ENCODE peak calls at places on chromosomes 1 and 21, in nine cellular contexts. V is stimulated activated CD4-positive, alpha-beta T cell treated with anti-CD3 and anti-CD28 coated beads, Interleukin-4, amount 100 ng/mL, for 4 hours; S is upper lobe of right lung; X is ureter; O is activated CD8-positive, alpha-beta memory T cell treated with anti-CD3 and anti-CD28 coated beads, Interleukin-2, amount 50 U/mL, for 48 hours; N is AG08395; P is neural progenitor cell; R is NCI-H748 treated with DMSO at 0.1 percent for 48 hours; I is NCI-H1048. D is an unnamed sample.

GRCh38 chr1:119394085-119394484 is 20.9 kb upstream of the HSD3B2 start:
- DNase-seq in S (no peak), N (no peak), P (no peak), O (no peak), R (no peak), X (no peak), V (no peak), I (no peak), D (no peak)

GRCh38 chr1:13710097-13710496 is 10.1 kb downstream of the PRDM2 start:
- DNase-seq in V (no peak), I (no peak), O (no peak), R (no peak), N (no peak), S (no peak), P (no peak), X (no peak), D (no peak)

GRCh38 chr1:13714851-13715250 is 14.9 kb downstream of the PRDM2 start:
- DNase-seq in I (no peak), O (no peak), N (no peak), X (no peak), P (no peak), S (no peak), R (no peak), V (no peak), D (no peak)

GRCh38 chr1:19067187-19067911 is 110.9 kb upstream of the IFFO2 start:
- DNase-seq in P (peak), N (no peak), X (no peak), V (no peak), S (no peak), R (no peak), O (no peak), I (no peak), D (peak)

GRCh38 chr21:45506241-45506817 is 35.9 kb downstream of the SLC19A1 start:
- DNase-seq in I (no peak), O (no peak), R (no peak), N (no peak), V (no peak), S (peak), P (no peak), X (no peak), D (no peak)

GRCh38 chr1:56493826-56494225 is 85.5 kb downstream of the PLPP3 start:
- DNase-seq in R (no peak), V (no peak), O (no peak), S (no peak), N (no peak), X (no peak), I (no peak), P (no peak), D (no peak)

GRCh38 chr1:99548924-99549605 is 96.8 kb upstream of the PALMD start:
- DNase-seq in O (no peak), V (no peak), N (no peak), I (no peak), X (no peak), R (no peak), P (no peak), S (no peak), D (peak)

GRCh38 chr1:47196622-47197021 is 6.8 kb upstream of the PDZK1IP1 start:
- DNase-seq in S (peak), R (no peak), P (no peak), X (no peak), V (no peak), O (no peak), I (no peak), N (no peak), D (no peak)

GRCh38 chr1:233738396-233738795 is 124.5 kb downstream of the KCNK1 start:
- DNase-seq in N (no peak), P (no peak), V (no peak), X (no peak), O (no peak), I (no peak), S (no peak), R (no peak), D (no peak)

GRCh38 chr21:41871302-41872030 is 7.7 kb downstream of the PRDM15 start:
- DNase-seq in S (no peak), R (no peak), O (no peak), N (no peak), V (no peak), P (no peak), I (no peak), X (no peak), D (no peak)

GRCh38 chr1:68116643-68117235 is 66.3 kb upstream of the DIRAS3 start:
- DNase-seq in O (peak), P (peak), R (peak), I (peak), X (peak), S (no peak), V (peak), N (peak), D (peak)

GRCh38 chr1:3821004-3821933 is 25.0 kb upstream of the LRRC47 start:
- DNase-seq in R (no peak), O (no peak), P (no peak), V (no peak), S (peak), N (no peak), I (no peak), X (no peak), D (no peak)

GRCh38 chr21:24259241-24259640 is 1348.0 kb downstream of the MRPL39 start:
- DNase-seq in P (no peak), X (no peak), S (no peak), R (no peak), N (no peak), V (no peak), O (no peak), I (no peak), D (peak)

GRCh38 chr1:116504308-116505156 is 66.3 kb downstream of the CD58 start:
- DNase-seq in R (no peak), N (peak), O (peak), S (peak), X (peak), I (no peak), P (no peak), V (peak), D (peak)

GRCh38 chr21:14070049-14070893 is 140.5 kb downstream of the LIPI start:
- DNase-seq in I (no peak), P (no peak), S (no peak), R (no peak), N (no peak), O (no peak), V (no peak), X (no peak), D (no peak)

GRCh38 chr1:32988665-32989064 is 24.1 kb upstream of the RNF19B start:
- DNase-seq in R (no peak), O (no peak), X (no peak), N (no peak), V (no peak), I (no peak), P (no peak), S (peak), D (peak)

GRCh38 chr1:2258996-2259395 is 30.9 kb downstream of the SKI start:
- DNase-seq in V (peak), O (peak), X (no peak), R (no peak), I (no peak), P (no peak), N (no peak), S (no peak), D (no peak)

GRCh38 chr1:15000671-15001070 is 152.9 kb upstream of the TMEM51 start:
- DNase-seq in V (no peak), R (no peak), P (no peak), I (no peak), O (no peak), S (no peak), N (no peak), X (no peak), D (no peak)

GRCh38 chr1:147626304-147626703 is 44.0 kb downstream of the ACP6 start:
- DNase-seq in O (no peak), R (no peak), S (no peak), P (no peak), V (no peak), X (no peak), N (no peak), I (no peak), D (no peak)

GRCh38 chr1:230127105-230128054 is 60.3 kb downstream of the GALNT2 start:
- DNase-seq in I (no peak), N (no peak), P (peak), O (no peak), X (no peak), R (peak), V (peak), S (no peak), D (no peak)

GRCh38 chr21:38903578-38904193 is 98.0 kb downstream of the ETS2 start:
- DNase-seq in O (no peak), I (no peak), R (no peak), S (no peak), P (peak), N (no peak), X (peak), V (no peak), D (no peak)

GRCh38 chr1:71621785-71622184 is 541.0 kb upstream of the ZRANB2 start:
- DNase-seq in P (no peak), N (peak), S (no peak), V (no peak), O (no peak), I (no peak), R (no peak), X (no peak), D (peak)

GRCh38 chr1:16109571-16109970 is 36.1 kb upstream of the FAM131C start:
- DNase-seq in O (no peak), P (no peak), X (no peak), V (no peak), S (no peak), I (no peak), R (no peak), N (no peak), D (no peak)

GRCh38 chr21:25639922-25640670 is 1.0 kb downstream of the JAM2 start:
- DNase-seq in N (peak), R (peak), I (no peak), S (no peak), X (no peak), P (peak), O (peak), V (peak), D (peak)

GRCh38 chr1:191752342-191752741 is 405.9 kb upstream of the RGS18 start:
- DNase-seq in R (no peak), I (no peak), N (no peak), P (no peak), X (no peak), S (no peak), O (no peak), V (no peak), D (no peak)

GRCh38 chr1:50610563-50610962 is 187.3 kb upstream of the DMRTA2 start:
- DNase-seq in P (peak), I (no peak), X (no peak), R (peak), N (no peak), V (no peak), S (no peak), O (no peak), D (no peak)

GRCh38 chr1:178143730-178144343 is 49.9 kb downstream of the RASAL2 start:
- DNase-seq in V (no peak), N (no peak), P (no peak), R (no peak), I (no peak), S (no peak), O (no peak), X (no peak), D (peak)

GRCh38 chr1:236338096-236338495 is 56.0 kb upstream of the EDARADD start:
- DNase-seq in P (no peak), V (no peak), S (no peak), X (no peak), N (peak), O (no peak), I (no peak), R (no peak), D (no peak)

GRCh38 chr21:15730484-15731242 is 881 bp downstream of the USP25 start:
- DNase-seq in R (no peak), O (peak), I (peak), S (no peak), P (no peak), V (no peak), X (no peak), N (no peak), D (no peak)

GRCh38 chr1:156368889-156369684 is at the start of gene RHBG:
- DNase-seq in V (no peak), X (peak), S (peak), O (no peak), P (peak), R (peak), I (no peak), N (no peak), D (peak)

GRCh38 chr1:231690072-231690471 is 63.5 kb downstream of the DISC1 start:
- DNase-seq in I (no peak), R (no peak), V (no peak), N (no peak), X (no peak), S (no peak), P (peak), O (no peak), D (no peak)

GRCh38 chr1:175220853-175221547 is 28.4 kb upstream of the KIAA0040 start:
- DNase-seq in P (peak), N (no peak), V (no peak), R (no peak), S (no peak), I (no peak), O (no peak), X (no peak), D (no peak)

GRCh38 chr1:225677350-225678124 is 24.6 kb upstream of the ENAH start:
- DNase-seq in P (peak), O (no peak), N (no peak), V (no peak), X (no peak), R (no peak), S (no peak), I (no peak), D (no peak)

GRCh38 chr1:25063591-25064416 is 133.7 kb upstream of the RUNX3 start:
- DNase-seq in V (no peak), R (no peak), O (no peak), X (no peak), N (no peak), P (no peak), I (no peak), S (peak), D (peak)

GRCh38 chr1:153742411-153743142 is 14.7 kb downstream of the INTS3 start:
- DNase-seq in P (no peak), S (no peak), X (no peak), N (peak), R (no peak), V (no peak), I (no peak), O (no peak), D (peak)

GRCh38 chr1:223771814-223772770 is 59.8 kb downstream of the CAPN2 start:
- DNase-seq in V (no peak), N (peak), O (peak), I (no peak), S (no peak), R (peak), X (peak), P (peak), D (peak)

GRCh38 chr21:42174173-42174572 is 44.8 kb upstream of the ABCG1 start:
- DNase-seq in N (peak), X (no peak), R (no peak), I (no peak), S (peak), P (no peak), O (peak), V (no peak), D (no peak)